ENCODE peak calls at places on chromosomes 12 and 14, in five cellular contexts. D is CD8-positive, alpha-beta memory T cell; A is fibroblast of the conjunctiva; R is HTR-8/SVneo; L is left ventricle myocardium superior. T is an unnamed sample.

GRCh38 chr14:62616668-62617067 is 428.6 kb downstream of the KCNH5 start:
- DNase-seq in R (no peak), A (no peak), D (no peak), L (no peak), T (no peak)

GRCh38 chr12:62332598-62332997 is 72.4 kb downstream of the USP15 start:
- DNase-seq in D (no peak), L (no peak), R (no peak), A (no peak), T (no peak)

GRCh38 chr12:40013847-40014246 is 92.0 kb downstream of the SLC2A13 start:
- DNase-seq in R (no peak), A (no peak), D (no peak), L (no peak), T (no peak)

GRCh38 chr14:55980970-55981369 is 137.2 kb upstream of the PELI2 start:
- DNase-seq in R (no peak), D (no peak), A (no peak), L (no peak), T (no peak)

GRCh38 chr12:112153900-112154234 is 28.5 kb downstream of the TRAFD1 start:
- DNase-seq in L (no peak), R (no peak), D (no peak), A (no peak), T (no peak)

GRCh38 chr12:48002179-48002601 is 2.1 kb downstream of the COL2A1 start:
- DNase-seq in A (no peak), R (peak; percentile 18), L (no peak), D (no peak), T (no peak)

GRCh38 chr12:91923864-91924263 is 221.8 kb downstream of the BTG1 start:
- DNase-seq in A (no peak), D (no peak), L (peak; percentile 20), R (no peak), T (no peak)

GRCh38 chr14:91361236-91361811 is 56.3 kb downstream of the CCDC88C start:
- DNase-seq in L (no peak), A (no peak), D (no peak), R (no peak), T (no peak)

GRCh38 chr12:541676-542289 is 82.0 kb downstream of the B4GALNT3 start:
- DNase-seq in D (no peak), L (no peak), A (no peak), R (peak; percentile 79), T (no peak)

T was measured in iPS DF 6.9.